ENCODE peak calls at places on chromosomes 5 and 9, in four cellular contexts. W is fibroblast of lung, I is HCT116, Q is PC-9. X is an unnamed sample. For H3K79me2, the result is how much of the 10 kb centered on the place peaks cover.

GRCh38 chr9:14677872-14678271 is 15.4 kb downstream of the ZDHHC21 start:
- DNase-seq in W (no peak), I (no peak), Q (no peak), X (peak)

GRCh38 chr5:158390556-158390955 is 531.6 kb upstream of the CLINT1 start:
- DNase-seq in W (peak), I (no peak), Q (no peak), X (no peak)

GRCh38 chr5:90383903-90384302 is 25.7 kb downstream of the CETN3 start:
- DNase-seq in W (no peak), I (no peak), Q (no peak), X (no peak)

GRCh38 chr5:53170748-53171349 is 61.3 kb upstream of the MOCS2 start:
- DNase-seq in W (peak), I (peak), Q (no peak), X (peak)

GRCh38 chr9:36163840-36164175 is 5.4 kb upstream of the CCIN start:
- DNase-seq in W (peak), I (no peak), Q (no peak), X (no peak)

GRCh38 chr5:87303324-87303723 is 35.6 kb downstream of the RASA1 start:
- DNase-seq in W (no peak), I (no peak), Q (no peak), X (no peak)

GRCh38 chr5:36573441-36573840 is 33.0 kb upstream of the SLC1A3 start:
- DNase-seq in W (peak), I (no peak), Q (peak), X (no peak)

GRCh38 chr9:69314547-69314946 is 10.5 kb upstream of the ENTREP1 start:
- DNase-seq in W (no peak), I (no peak), Q (no peak), X (peak)

GRCh38 chr5:134151723-134152122 is 25.0 kb downstream of the SKP1 start:
- DNase-seq in W (no peak), I (no peak), Q (no peak), X (no peak)

GRCh38 chr9:129619787-129620668 is 873 bp downstream of the C9orf50 start:
- DNase-seq in W (no peak), I (no peak), Q (no peak), X (no peak)

GRCh38 chr5:65144136-65144871 is 337.4 kb downstream of the ADAMTS6 start:
- DNase-seq in W (no peak), I (no peak), Q (no peak), X (no peak)

GRCh38 chr9:1353291-1353690 is 303.1 kb downstream of the DMRT2 start:
- DNase-seq in W (no peak), I (no peak), Q (no peak), X (no peak)

GRCh38 chr5:154721476-154722058 is 33.6 kb upstream of the LARP1 start:
- DNase-seq in W (no peak), I (no peak), Q (no peak), X (no peak)

GRCh38 chr5:93571111-93571977 is 9.7 kb downstream of the NR2F1-AS1 start:
- DNase-seq in W (no peak), I (no peak), Q (no peak), X (no peak)

GRCh38 chr9:20472646-20473045 is 149.7 kb downstream of the MLLT3 start:
- DNase-seq in W (peak), I (no peak), Q (no peak), X (no peak)

GRCh38 chr9:38081356-38082108 is 12.5 kb upstream of the SHB start:
- DNase-seq in W (no peak), I (no peak), Q (no peak), X (no peak)

GRCh38 chr5:170571331-170571731 is 67.5 kb downstream of the KCNIP1 start:
- DNase-seq in W (no peak), I (no peak), Q (peak), X (peak)

GRCh38 chr5:15837584-15838289 is 337.8 kb downstream of the FBXL7 start:
- DNase-seq in W (no peak), I (no peak), Q (no peak), X (no peak)

GRCh38 chr5:98769006-98769255 is 4.5 kb upstream of the RGMB start:
- DNase-seq in W (no peak), I (no peak), Q (no peak), X (peak)

GRCh38 chr9:136996361-136997281 is at the start of gene CLIC3:
- DNase-seq in W (no peak), I (no peak), Q (peak), X (peak)

GRCh38 chr9:135077497-135078200 is 9.8 kb upstream of the OLFM1 start:
- DNase-seq in W (no peak), I (no peak), Q (no peak), X (peak)

GRCh38 chr5:10218658-10219057 is 31.0 kb downstream of the ATPSCKMT start:
- DNase-seq in W (no peak), I (no peak), Q (no peak), X (no peak)

GRCh38 chr5:172451771-172452197 is 2.5 kb downstream of the SH3PXD2B start:
- DNase-seq in W (peak), I (no peak), Q (peak), X (peak)

GRCh38 chr9:96256800-96257199 is 45.2 kb downstream of the HSD17B3 start:
- DNase-seq in W (no peak), I (peak), Q (no peak), X (peak)

GRCh38 chr9:69771775-69772418 is 12.1 kb upstream of the PTAR1 start:
- DNase-seq in W (peak), I (no peak), Q (no peak), X (no peak)

GRCh38 chr5:93579561-93580386 is 1.2 kb downstream of the NR2F1-AS1 start:
- DNase-seq in W (peak), I (no peak), Q (no peak), X (peak)

GRCh38 chr5:74641778-74642542 is 1.4 kb upstream of the ENC1 start:
- DNase-seq in W (peak), I (peak), Q (peak), X (peak)

GRCh38 chr5:89572696-89573095 is 689.7 kb upstream of the MEF2C start:
- DNase-seq in W (peak), I (no peak), Q (no peak), X (no peak)

GRCh38 chr9:95875305-95876137 is at the start of gene ERCC6L2:
- DNase-seq in W (peak), I (peak), Q (peak), X (peak)

GRCh38 chr9:132372177-132373095 is 17.6 kb upstream of the SETX start:
- DNase-seq in W (no peak), I (no peak), Q (peak), X (no peak)

GRCh38 chr5:14663734-14664269 is 716 bp upstream of the OTULIN start:
- DNase-seq in W (no peak), I (no peak), Q (no peak), X (no peak)

GRCh38 chr5:1962619-1963355 is 80.1 kb upstream of the IRX4 start:
- DNase-seq in W (no peak), I (no peak), Q (no peak), X (no peak)

GRCh38 chr9:29319727-29320513 is 1746.6 kb upstream of the C9orf72 start:
- DNase-seq in W (peak), I (no peak), Q (no peak), X (no peak)

GRCh38 chr9:128222880-128223670 is 19.9 kb downstream of the DNM1 start:
- DNase-seq in W (no peak), I (no peak), Q (no peak), X (no peak)

GRCh38 chr9:128006360-128007024 is 25.7 kb upstream of the EEIG1 start:
- DNase-seq in W (no peak), I (no peak), Q (peak), X (peak)

GRCh38 chr5:160287378-160288051 is 24.8 kb downstream of the CCNJL start:
- DNase-seq in W (no peak), I (no peak), Q (peak), X (no peak)

GRCh38 chr5:163564321-163564924 is 59.0 kb downstream of the MAT2B start:
- DNase-seq in W (peak), I (peak), Q (no peak), X (peak)

GRCh38 chr9:91516061-91516460 is 92.4 kb upstream of the NFIL3 start:
- DNase-seq in W (no peak), I (no peak), Q (no peak), X (no peak)

GRCh38 chr5:139878093-139878492 is 82.5 kb downstream of the PSD2 start:
- DNase-seq in W (no peak), I (peak), Q (no peak), X (no peak)

GRCh38 chr5:179297026-179297425 is 48.2 kb downstream of the ADAMTS2 start:
- DNase-seq in W (no peak), I (no peak), Q (no peak), X (no peak)

GRCh38 chr5:179300834-179301233 is 44.4 kb downstream of the ADAMTS2 start:
- DNase-seq in W (peak), I (no peak), Q (no peak), X (no peak)

GRCh38 chr5:179297486-179298180 is 47.6 kb downstream of the ADAMTS2 start:
- DNase-seq in W (no peak), I (no peak), Q (no peak), X (no peak)

GRCh38 chr5:179296150-179296821 is 49.0 kb downstream of the ADAMTS2 start:
- DNase-seq in W (no peak), I (no peak), Q (no peak), X (no peak)

GRCh38 chr5:179298181-179298993 is 46.9 kb downstream of the ADAMTS2 start:
- DNase-seq in W (no peak), I (no peak), Q (no peak), X (no peak)
- H3K79me2 ChIP-seq in W (under half), I (under half), Q (under half), X (under half)

GRCh38 chr9:126919193-126919592 is 4.6 kb downstream of the RALGPS1 start:
- DNase-seq in W (no peak), I (no peak), Q (no peak), X (no peak)

GRCh38 chr9:126915281-126915816 is 767 bp downstream of the RALGPS1 start:
- DNase-seq in W (no peak), I (peak), Q (peak), X (peak)

GRCh38 chr9:126914458-126915280 is at the start of gene RALGPS1:
- DNase-seq in W (peak), I (peak), Q (peak), X (peak)

GRCh38 chr9:126916909-126917308 is 2.3 kb downstream of the RALGPS1 start:
- DNase-seq in W (no peak), I (peak), Q (no peak), X (no peak)

GRCh38 chr9:126915846-126916543 is 1.4 kb downstream of the RALGPS1 start:
- DNase-seq in W (no peak), I (no peak), Q (no peak), X (no peak)
- H3K27ac ChIP-seq in W (no peak), I (no peak), Q (no peak), X (no peak)

GRCh38 chr5:116274251-116274650 is 189.4 kb downstream of the COMMD10 start:
- DNase-seq in W (no peak), I (no peak), Q (no peak), X (no peak)

GRCh38 chr5:116272281-116272941 is 187.6 kb downstream of the COMMD10 start:
- DNase-seq in W (peak), I (no peak), Q (no peak), X (peak)

GRCh38 chr5:116273458-116274242 is 188.8 kb downstream of the COMMD10 start:
- DNase-seq in W (peak), I (no peak), Q (no peak), X (no peak)

GRCh38 chr5:116276952-116277351 is 192.1 kb downstream of the COMMD10 start:
- DNase-seq in W (no peak), I (no peak), Q (no peak), X (no peak)

GRCh38 chr5:116275282-116275681 is 190.5 kb downstream of the COMMD10 start:
- DNase-seq in W (no peak), I (no peak), Q (no peak), X (no peak)
- H3K79me2 ChIP-seq in W (under half), I (under half), Q (under half), X (under half)

GRCh38 chr9:89427621-89428221 is 70.2 kb downstream of the SEMA4D start:
- DNase-seq in W (no peak), I (no peak), Q (no peak), X (no peak)
- H3K27ac ChIP-seq in W (no peak), I (no peak), Q (no peak), X (no peak)

DNA sequence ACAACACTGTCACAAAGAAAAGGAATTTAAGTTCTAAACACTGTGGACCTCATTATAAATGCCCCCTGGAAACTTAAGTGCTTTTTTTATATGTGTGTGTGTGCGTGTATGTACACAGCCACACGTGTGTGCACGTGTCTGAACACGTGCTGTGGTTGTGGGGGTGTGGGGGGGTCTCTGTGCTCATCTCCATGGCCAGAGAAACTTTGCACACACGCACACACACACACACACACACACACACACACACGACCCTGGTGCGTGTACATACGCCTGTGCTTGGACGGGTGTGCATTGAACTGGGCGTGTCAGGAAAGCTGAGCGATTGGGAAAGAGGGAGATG is 27.9 kb downstream of the AMBP start:
- DNase-seq in W (no peak), I (no peak), Q (no peak), X (no peak)
- H3K79me2 ChIP-seq in W (under half), I (under half), Q (under half), X (under half)

GRCh38 chr5:174533771-174534221 is 190.6 kb upstream of the MSX2 start:
- DNase-seq in W (peak), I (peak), Q (peak), X (peak)
- H3K27ac ChIP-seq in W (peak), I (peak), Q (peak), X (no peak)